ENCODE peak calls at places on chromosomes 12 and 14, in six cellular contexts. D, Y, W, F, C and B are unnamed samples.

GRCh38 chr14:58747181-58747580 is 109.4 kb downstream of the DACT1 start:
- DNase-seq in D (peak), Y (no peak), W (no peak), F (peak), C (peak), B (peak)

GRCh38 chr12:85356596-85357385 is 76.8 kb downstream of the ALX1 start:
- DNase-seq in D (peak), Y (no peak), W (no peak), F (no peak), C (no peak), B (no peak)

GRCh38 chr14:69005432-69006148 is 26.5 kb upstream of the ACTN1 start:
- DNase-seq in D (peak), Y (no peak), W (no peak), F (peak), C (peak), B (peak)

GRCh38 chr14:55382483-55382882 is 29.1 kb downstream of the ATG14 start:
- DNase-seq in D (no peak), Y (no peak), W (no peak), F (peak), C (peak), B (peak)

GRCh38 chr14:104117341-104118005 is 20.9 kb upstream of the KIF26A start:
- DNase-seq in D (no peak), Y (peak), W (no peak), F (no peak), C (no peak), B (no peak)

GRCh38 chr14:55780156-55780946 is 200.3 kb downstream of the KTN1 start:
- DNase-seq in D (peak), Y (no peak), W (no peak), F (peak), C (peak), B (peak)

GRCh38 chr12:52602552-52602951 is 1.3 kb upstream of the KRT72 start:
- DNase-seq in D (no peak), Y (no peak), W (no peak), F (no peak), C (no peak), B (no peak)

GRCh38 chr12:119578112-119578511 is 15.5 kb upstream of the TMEM233 start:
- DNase-seq in D (peak), Y (no peak), W (peak), F (peak), C (peak), B (peak)

GRCh38 chr12:112424126-112424525 is 5.4 kb downstream of the PTPN11 start:
- DNase-seq in D (no peak), Y (no peak), W (no peak), F (no peak), C (no peak), B (no peak)

GRCh38 chr12:58364389-58365086 is 423.2 kb downstream of the ATP23 start:
- DNase-seq in D (peak), Y (no peak), W (no peak), F (peak), C (peak), B (peak)

GRCh38 chr12:69519871-69520270 is 49.7 kb downstream of the FRS2 start:
- DNase-seq in D (no peak), Y (no peak), W (no peak), F (no peak), C (peak), B (no peak)